ENCODE peak calls at places on chromosomes 7 and 10, in seven cellular contexts. One of them, this sample, is unnamed.

GRCh38 chr7:123917878-123918277 is 7.2 kb upstream of the SPAM1 start:
- DNase-seq in HEK293T: no peak
- DNase-seq in HCT116: no peak
- DNase-seq in GM12878: no peak
- DNase-seq in K562: peak
- DNase-seq in H1: no peak
- DNase-seq in HepG2: no peak
- DNase-seq in this sample: no peak

GRCh38 chr7:27835408-27835807 is 95.4 kb downstream of the TAX1BP1 start:
- DNase-seq in HEK293T: no peak
- DNase-seq in HCT116: no peak
- DNase-seq in GM12878: no peak
- DNase-seq in K562: no peak
- DNase-seq in H1: no peak
- DNase-seq in HepG2: no peak
- DNase-seq in this sample: no peak

GRCh38 chr10:89384474-89385324 is 6.8 kb downstream of the IFIT1B start:
- DNase-seq in HEK293T: no peak
- DNase-seq in HCT116: no peak
- DNase-seq in GM12878: no peak
- DNase-seq in K562: no peak
- DNase-seq in H1: no peak
- DNase-seq in HepG2: no peak
- DNase-seq in this sample: no peak

GRCh38 chr7:539731-540411 is 20.2 kb upstream of the PDGFA start:
- DNase-seq in HEK293T: no peak
- DNase-seq in HCT116: peak
- DNase-seq in GM12878: no peak
- DNase-seq in K562: no peak
- DNase-seq in H1: no peak
- DNase-seq in HepG2: peak
- DNase-seq in this sample: no peak

GRCh38 chr7:34748244-34749039 is 90.4 kb downstream of the NPSR1 start:
- DNase-seq in HEK293T: no peak
- DNase-seq in HCT116: peak
- DNase-seq in GM12878: no peak
- DNase-seq in K562: no peak
- DNase-seq in H1: no peak
- DNase-seq in HepG2: peak
- DNase-seq in this sample: no peak

GRCh38 chr7:131109011-131109756 is 218.5 kb upstream of the MKLN1 start:
- DNase-seq in HEK293T: no peak
- DNase-seq in HCT116: no peak
- DNase-seq in GM12878: no peak
- DNase-seq in K562: peak
- DNase-seq in H1: no peak
- DNase-seq in HepG2: no peak
- DNase-seq in this sample: no peak

GRCh38 chr10:73850863-73851461 is 23.4 kb downstream of the CAMK2G start:
- DNase-seq in HEK293T: no peak
- DNase-seq in HCT116: no peak
- DNase-seq in GM12878: no peak
- DNase-seq in K562: no peak
- DNase-seq in H1: no peak
- DNase-seq in HepG2: no peak
- DNase-seq in this sample: peak

GRCh38 chr7:47470567-47471357 is 111.1 kb downstream of the TNS3 start:
- DNase-seq in HEK293T: no peak
- DNase-seq in HCT116: no peak
- DNase-seq in GM12878: no peak
- DNase-seq in K562: no peak
- DNase-seq in H1: peak
- DNase-seq in HepG2: peak
- DNase-seq in this sample: peak

GRCh38 chr7:45328397-45329080 is 170.9 kb downstream of the RAMP3 start:
- DNase-seq in HEK293T: no peak
- DNase-seq in HCT116: no peak
- DNase-seq in GM12878: no peak
- DNase-seq in K562: no peak
- DNase-seq in H1: no peak
- DNase-seq in HepG2: no peak
- DNase-seq in this sample: no peak

GRCh38 chr7:69429817-69430501 is 168.3 kb upstream of the AUTS2 start:
- DNase-seq in HEK293T: no peak
- DNase-seq in HCT116: no peak
- DNase-seq in GM12878: no peak
- DNase-seq in K562: no peak
- DNase-seq in H1: no peak
- DNase-seq in HepG2: no peak
- DNase-seq in this sample: peak

GRCh38 chr10:5553400-5554170 is 28.8 kb downstream of the CALML3 start:
- DNase-seq in HEK293T: no peak
- DNase-seq in HCT116: no peak
- DNase-seq in GM12878: no peak
- DNase-seq in K562: no peak
- DNase-seq in H1: no peak
- DNase-seq in HepG2: no peak
- DNase-seq in this sample: peak

GRCh38 chr10:5317547-5318107 is 47.1 kb upstream of the UCN3 start:
- DNase-seq in HEK293T: no peak
- DNase-seq in HCT116: no peak
- DNase-seq in GM12878: no peak
- DNase-seq in K562: peak
- DNase-seq in H1: no peak
- DNase-seq in HepG2: peak
- DNase-seq in this sample: no peak

GRCh38 chr7:151936207-151936606 is 20.0 kb upstream of the GALNTL5 start:
- DNase-seq in HEK293T: no peak
- DNase-seq in HCT116: no peak
- DNase-seq in GM12878: peak
- DNase-seq in K562: no peak
- DNase-seq in H1: no peak
- DNase-seq in HepG2: no peak
- DNase-seq in this sample: no peak

GRCh38 chr10:102133373-102134195 is 744 bp downstream of the PPRC1 start:
- DNase-seq in HEK293T: peak
- DNase-seq in HCT116: no peak
- DNase-seq in GM12878: no peak
- DNase-seq in K562: peak
- DNase-seq in H1: no peak
- DNase-seq in HepG2: peak
- DNase-seq in this sample: peak

GRCh38 chr10:20885678-20886077 is 11.4 kb downstream of the NEBL start:
- DNase-seq in HEK293T: no peak
- DNase-seq in HCT116: no peak
- DNase-seq in GM12878: no peak
- DNase-seq in K562: no peak
- DNase-seq in H1: no peak
- DNase-seq in HepG2: no peak
- DNase-seq in this sample: no peak
- TF ChIP-seq SP1 in HEK293T: no peak
- TF ChIP-seq SP1 in HCT116: no peak
- TF ChIP-seq SP1 in GM12878: no peak
- TF ChIP-seq SP1 in K562: no peak
- TF ChIP-seq SP1 in H1: no peak
- TF ChIP-seq SP1 in HepG2: no peak
- TF ChIP-seq SP1 in this sample: no peak

GRCh38 chr7:105389889-105390288 is 1.2 kb upstream of the SRPK2 start:
- DNase-seq in HEK293T: no peak
- DNase-seq in HCT116: no peak
- DNase-seq in GM12878: no peak
- DNase-seq in K562: no peak
- DNase-seq in H1: no peak
- DNase-seq in HepG2: no peak
- DNase-seq in this sample: no peak

GRCh38 chr7:105389090-105389650 is 449 bp upstream of the SRPK2 start:
- DNase-seq in HEK293T: peak
- DNase-seq in HCT116: peak
- DNase-seq in GM12878: no peak
- DNase-seq in K562: peak
- DNase-seq in H1: no peak
- DNase-seq in HepG2: peak
- DNase-seq in this sample: peak

GRCh38 chr7:105387621-105388372 is 924 bp downstream of the SRPK2 start:
- DNase-seq in HEK293T: peak
- DNase-seq in HCT116: no peak
- DNase-seq in GM12878: no peak
- DNase-seq in K562: peak
- DNase-seq in H1: no peak
- DNase-seq in HepG2: peak
- DNase-seq in this sample: peak

GRCh38 chr7:105391429-105391828 is 2.7 kb upstream of the SRPK2 start:
- DNase-seq in HEK293T: no peak
- DNase-seq in HCT116: no peak
- DNase-seq in GM12878: no peak
- DNase-seq in K562: no peak
- DNase-seq in H1: no peak
- DNase-seq in HepG2: no peak
- DNase-seq in this sample: no peak

DNA sequence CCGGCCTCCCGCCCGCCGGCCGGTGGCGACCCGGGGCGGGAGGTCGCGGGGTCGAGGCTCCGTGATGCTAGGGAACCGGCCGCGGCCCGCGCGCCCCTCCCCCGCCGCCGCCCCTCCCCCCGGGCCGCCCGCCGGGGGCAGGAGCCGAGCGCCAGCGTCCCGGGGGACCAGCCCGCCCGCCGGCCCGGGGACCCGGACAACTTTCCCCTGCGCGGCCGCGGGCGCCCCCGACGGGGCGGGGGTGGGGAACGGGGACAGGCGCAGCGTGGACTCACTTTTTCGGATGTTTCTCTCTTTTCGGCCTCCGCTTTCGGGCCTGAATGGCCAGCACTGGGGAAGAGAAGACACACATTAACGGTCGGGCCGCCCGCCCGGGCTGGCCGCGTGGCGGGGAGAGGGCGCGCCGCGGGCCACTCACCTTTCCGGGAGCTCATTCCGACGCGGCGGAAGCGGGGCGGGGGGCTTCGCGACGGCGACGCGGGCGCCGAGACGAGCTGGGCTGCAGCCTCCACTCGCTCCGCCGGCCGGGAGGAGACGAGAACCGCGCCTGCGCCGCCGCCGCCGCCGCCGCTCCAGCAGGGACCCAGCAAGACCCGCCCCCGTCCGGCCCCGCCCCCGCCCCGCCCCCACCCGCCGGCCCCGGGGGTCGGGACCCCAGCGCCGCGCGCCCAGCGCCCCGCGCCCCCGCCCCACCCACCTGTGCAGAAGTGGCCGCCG is at the start of gene SRPK2:
- DNase-seq in HEK293T: peak
- DNase-seq in HCT116: no peak
- DNase-seq in GM12878: no peak
- DNase-seq in K562: peak
- DNase-seq in H1: no peak
- DNase-seq in HepG2: peak
- DNase-seq in this sample: peak
- TF ChIP-seq SP1 in HEK293T: no peak
- TF ChIP-seq SP1 in HCT116: no peak
- TF ChIP-seq SP1 in GM12878: no peak
- TF ChIP-seq SP1 in K562: no peak
- TF ChIP-seq SP1 in H1: no peak
- TF ChIP-seq SP1 in HepG2: no peak
- TF ChIP-seq SP1 in this sample: no peak

GRCh38 chr7:6307762-6308161 is 35.3 kb upstream of the CYTH3 start:
- DNase-seq in HEK293T: no peak
- DNase-seq in HCT116: no peak
- DNase-seq in GM12878: no peak
- DNase-seq in K562: no peak
- DNase-seq in H1: no peak
- DNase-seq in HepG2: peak
- DNase-seq in this sample: no peak
- TF ChIP-seq SP1 in HEK293T: no peak
- TF ChIP-seq SP1 in HCT116: no peak
- TF ChIP-seq SP1 in GM12878: no peak
- TF ChIP-seq SP1 in K562: no peak
- TF ChIP-seq SP1 in H1: no peak
- TF ChIP-seq SP1 in HepG2: no peak
- TF ChIP-seq SP1 in this sample: no peak

GRCh38 chr7:154777023-154777422 is 225.9 kb downstream of the PAXIP1 start:
- DNase-seq in HEK293T: peak
- DNase-seq in HCT116: peak
- DNase-seq in GM12878: no peak
- DNase-seq in K562: peak
- DNase-seq in H1: no peak
- DNase-seq in HepG2: no peak
- DNase-seq in this sample: no peak
- TF ChIP-seq SP1 in HEK293T: no peak
- TF ChIP-seq SP1 in HCT116: no peak
- TF ChIP-seq SP1 in GM12878: no peak
- TF ChIP-seq SP1 in K562: no peak
- TF ChIP-seq SP1 in H1: no peak
- TF ChIP-seq SP1 in HepG2: no peak
- TF ChIP-seq SP1 in this sample: no peak

This sample was measured in WTC11.